ENCODE peak calls at places on chromosomes 5 and 9, in four cellular contexts. I, X, U and B are unnamed samples.

GRCh38 chr5:62475072-62475471 is 62.5 kb downstream of the IPO11 start:
- DNase-seq in I (no peak), X (no peak), U (peak; percentile 81), B (no peak)

GRCh38 chr5:148849461-148849860 is 23.1 kb downstream of the ADRB2 start:
- DNase-seq in I (no peak), U (no peak), X (no peak), B (no peak)

GRCh38 chr5:61332369-61332745 is 299 bp downstream of the ZSWIM6 start:
- DNase-seq in U (no peak), X (no peak), I (peak; percentile 38), B (no peak)

GRCh38 chr5:31537856-31538255 is 5.8 kb downstream of the C5orf22 start:
- DNase-seq in X (no peak), I (no peak), U (peak; percentile 4), B (no peak)

GRCh38 chr5:79002374-79002773 is 17.3 kb upstream of the ARSB start:
- DNase-seq in X (no peak), I (no peak), U (no peak), B (no peak)

GRCh38 chr9:78295177-78295575 is 1.7 kb upstream of the PSAT1 start:
- DNase-seq in X (no peak), U (no peak), I (no peak), B (no peak)

GRCh38 chr5:59003641-59004040 is 420.8 kb downstream of the RAB3C start:
- DNase-seq in X (no peak), U (no peak), I (no peak), B (no peak)

GRCh38 chr9:113523421-113524141 is 60.1 kb downstream of the RGS3 start:
- DNase-seq in X (no peak), U (no peak), I (peak; percentile 60), B (no peak)

GRCh38 chr5:95029569-95030366 is 255.1 kb downstream of the MCTP1 start:
- DNase-seq in I (no peak), U (no peak), X (no peak), B (no peak)

GRCh38 chr5:139117342-139117884 is 80.8 kb downstream of the SIL1 start:
- DNase-seq in I (no peak), U (no peak), X (no peak), B (no peak)

GRCh38 chr5:29203049-29203448 is 1990.4 kb upstream of the CDH6 start:
- DNase-seq in U (no peak), I (no peak), X (no peak), B (no peak)

GRCh38 chr5:36768450-36768849 is 108.1 kb upstream of the NIPBL start:
- DNase-seq in I (no peak), X (no peak), U (no peak), B (no peak)

GRCh38 chr9:109383356-109383755 is 62.5 kb upstream of the EPB41L4B start:
- DNase-seq in I (no peak), U (no peak), X (no peak), B (no peak)

GRCh38 chr5:169079697-169080096 is 221.2 kb downstream of the SLIT3 start:
- DNase-seq in I (no peak), U (no peak), X (no peak), B (no peak)

GRCh38 chr5:128782446-128782845 is 182.8 kb upstream of the SLC27A6 start:
- DNase-seq in U (peak; percentile 50), X (peak; percentile 62), I (peak; percentile 33), B (no peak)

GRCh38 chr5:32642276-32643002 is 57.1 kb downstream of the SUB1 start:
- DNase-seq in X (no peak), I (no peak), U (peak; percentile 27), B (no peak)

GRCh38 chr5:27854243-27854852 is 816.0 kb upstream of the CDH9 start:
- DNase-seq in X (no peak), I (no peak), U (no peak), B (no peak)

GRCh38 chr9:79256691-79257213 is 315.0 kb upstream of the TLE4 start:
- DNase-seq in U (peak; percentile 53), I (no peak), X (no peak), B (no peak)

GRCh38 chr5:73596705-73597328 is 29.2 kb upstream of the ARHGEF28 start:
- DNase-seq in U (peak; percentile 25), I (no peak), X (no peak), B (no peak)

GRCh38 chr9:91141407-91141973 is 220.2 kb downstream of the AUH start:
- DNase-seq in I (no peak), X (no peak), U (no peak), B (no peak)

GRCh38 chr9:124210697-124211096 is 47.1 kb upstream of the NEK6 start:
- DNase-seq in I (no peak), U (no peak), X (no peak), B (no peak)

GRCh38 chr5:52520171-52520570 is 267.5 kb upstream of the ITGA1 start:
- DNase-seq in X (no peak), I (no peak), U (no peak), B (no peak)

GRCh38 chr5:94359880-94360279 is 258.5 kb downstream of the KIAA0825 start:
- DNase-seq in U (no peak), X (no peak), I (no peak), B (no peak)

GRCh38 chr5:165775094-165775493 is 2269.7 kb downstream of the MAT2B start:
- DNase-seq in U (no peak), I (no peak), X (no peak), B (no peak)

GRCh38 chr5:32476891-32477290 is 32.4 kb upstream of the ZFR start:
- DNase-seq in I (no peak), U (no peak), X (no peak), B (no peak)

GRCh38 chr9:107484117-107484723 is 5.3 kb downstream of the KLF4 start:
- DNase-seq in X (no peak), I (no peak), U (peak; percentile 68), B (no peak)

GRCh38 chr5:83527191-83527590 is 55.6 kb downstream of the VCAN start:
- DNase-seq in U (no peak), I (no peak), X (no peak), B (no peak)

GRCh38 chr5:43191740-43192557 is at the start of gene NIM1K:
- DNase-seq in X (no peak), I (peak; percentile 62), U (no peak), B (peak; percentile 24)

GRCh38 chr9:22043928-22044327 is 34.8 kb upstream of the CDKN2B start:
- DNase-seq in U (no peak), X (no peak), I (no peak), B (no peak)

DNA sequence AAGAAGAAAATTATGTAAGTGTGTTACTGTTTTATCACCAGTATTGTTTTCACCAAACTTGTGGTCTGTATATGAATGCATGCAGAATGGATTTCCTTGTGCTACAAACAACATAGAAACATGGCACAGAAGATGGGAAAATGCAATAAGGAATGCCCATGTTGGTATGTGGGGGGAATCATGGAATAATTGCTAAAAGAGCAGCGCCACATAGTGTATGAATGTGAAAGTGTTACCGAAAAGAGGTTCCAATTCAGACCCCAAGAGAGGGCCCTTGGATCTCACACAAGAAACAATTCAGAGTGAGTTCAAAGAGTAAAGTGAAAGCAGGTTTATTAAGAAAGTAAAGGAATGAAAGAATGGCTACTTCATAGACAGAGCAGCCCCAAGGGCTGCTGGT is 26.4 kb upstream of the TYRP1 start:
- DNase-seq in U (no peak), X (no peak), I (no peak), B (no peak)
- TF ChIP-seq CTCF in U (peak; percentile 45), X (no peak), I (no peak), B (no peak)

GRCh38 chr9:72718503-72718902 is 197.1 kb downstream of the TMC1 start:
- DNase-seq in U (no peak), I (no peak), X (no peak), B (no peak)
- TF ChIP-seq CTCF in U (no peak), I (no peak), X (no peak), B (no peak)

DNA sequence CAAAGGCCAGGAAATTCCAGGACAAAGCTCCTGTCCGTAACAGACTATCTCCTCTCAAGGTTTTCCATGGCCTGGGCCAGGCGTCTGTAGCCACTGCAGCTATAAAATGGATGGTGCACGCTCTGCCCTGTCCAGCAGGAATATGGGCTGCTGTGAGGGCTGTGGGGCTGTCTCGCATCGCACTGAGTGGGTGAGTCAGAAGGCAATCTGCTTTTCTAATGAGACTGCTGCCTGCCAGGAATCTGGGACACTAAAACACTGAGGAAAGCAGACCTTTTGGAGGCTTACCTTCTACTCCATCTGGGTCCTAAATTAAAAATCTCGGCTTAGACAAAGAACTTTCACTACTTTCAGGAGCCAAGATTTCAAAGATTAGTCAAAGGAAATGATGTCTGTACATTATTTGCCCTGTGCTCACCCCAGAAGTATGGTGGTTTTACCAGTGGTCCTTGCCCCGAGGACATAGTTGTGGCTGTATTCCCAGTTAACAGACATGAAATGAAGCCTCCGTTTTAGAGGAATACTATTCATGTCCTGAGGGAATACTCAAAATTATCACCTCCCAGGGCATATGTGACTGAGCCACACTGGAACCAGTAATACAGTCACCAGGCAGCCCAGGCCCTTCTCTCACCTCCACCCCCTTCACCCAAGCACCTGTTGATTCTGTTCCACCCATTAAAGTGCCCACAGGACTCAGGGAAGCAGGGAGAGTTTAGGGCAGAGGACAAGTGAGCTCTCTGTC is 56.4 kb downstream of the PFDN1 start:
- DNase-seq in U (peak; percentile 92), I (no peak), X (no peak), B (no peak)
- TF ChIP-seq CTCF in U (no peak), I (no peak), X (no peak), B (no peak)

GRCh38 chr9:3992222-3992621 is 307.6 kb downstream of the GLIS3 start:
- DNase-seq in U (no peak), I (no peak), X (no peak), B (no peak)
- TF ChIP-seq CTCF in U (no peak), I (no peak), X (no peak), B (no peak)

GRCh38 chr9:132609184-132609583 is 26.8 kb downstream of the BARHL1 start:
- DNase-seq in X (no peak), I (no peak), U (no peak), B (no peak)
- TF ChIP-seq CTCF in X (no peak), I (no peak), U (no peak), B (no peak)

DNA sequence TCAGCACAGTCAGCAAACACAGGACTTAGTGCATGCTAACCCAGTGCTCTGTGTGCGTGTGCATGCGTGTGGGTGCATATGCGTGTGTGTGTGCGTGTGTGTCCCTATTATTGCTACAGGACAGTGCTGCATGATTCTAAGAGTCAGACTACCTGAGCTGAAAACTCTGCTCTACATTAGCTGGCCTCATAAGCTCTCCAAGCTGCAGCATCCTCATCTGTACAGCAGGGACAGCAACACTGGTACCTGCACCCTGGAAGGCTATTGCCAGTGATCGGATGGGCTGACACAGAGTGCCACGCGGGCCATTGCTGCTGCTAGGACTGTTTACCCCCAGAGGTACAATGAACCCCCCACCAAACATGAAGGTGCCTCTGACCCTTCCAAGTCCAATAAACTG is 1.2 kb downstream of the ADAMTS12 start:
- DNase-seq in I (no peak), X (no peak), U (peak; percentile 54), B (no peak)
- TF ChIP-seq CTCF in I (no peak), X (no peak), U (peak; percentile 60), B (no peak)

DNA sequence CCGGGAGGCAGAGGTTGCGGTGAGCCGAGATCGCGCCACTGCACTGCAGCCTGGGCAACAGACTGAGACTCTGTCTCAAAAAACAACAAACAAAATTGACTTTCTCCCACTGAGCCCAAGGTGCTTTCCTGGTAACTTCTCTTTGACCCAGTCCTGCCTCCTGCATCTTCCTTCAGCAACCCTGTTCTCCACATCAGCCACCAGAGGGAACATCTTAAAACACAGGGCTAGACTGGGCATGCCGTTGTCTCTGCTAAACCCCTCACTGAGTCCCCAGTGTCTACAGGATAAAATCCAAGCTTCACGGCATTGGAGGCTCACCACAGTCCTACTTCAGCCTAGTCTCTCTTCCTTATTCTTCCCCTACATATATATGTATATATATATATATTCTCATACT is 39.8 kb upstream of the KCNMB1 start:
- DNase-seq in X (no peak), I (no peak), U (no peak), B (no peak)
- TF ChIP-seq CTCF in X (no peak), I (no peak), U (peak; percentile 51), B (no peak)